ENCODE peak calls at places on chromosomes 2 and 18, in eight cellular contexts. W is left ventricle myocardium inferior, P is neural progenitor cell, A is OCI-LY7, J is fibroblast of lung, G is esophagus muscularis mucosa, T is spleen, R is GM23338. Q is an unnamed sample.

GRCh38 chr2:70528276-70528675 is 25.4 kb downstream of the TGFA start:
- DNase-seq in J (no peak), A (no peak), W (no peak), G (peak; percentile 77), T (no peak), R (no peak), P (no peak), Q (no peak)

GRCh38 chr2:212227755-212228154 is 310.8 kb downstream of the ERBB4 start:
- DNase-seq in P (no peak), A (no peak), W (no peak), R (peak; percentile 24), J (peak; percentile 91), T (no peak), G (no peak), Q (peak; percentile 21)

GRCh38 chr2:215486973-215487372 is 51.1 kb upstream of the FN1 start:
- DNase-seq in W (no peak), T (no peak), G (no peak), J (peak; percentile 8), A (no peak), R (no peak), P (no peak), Q (no peak)

GRCh38 chr18:37299471-37300304 is 265.9 kb downstream of the CELF4 start:
- DNase-seq in R (peak; percentile 27), G (no peak), A (no peak), J (peak; percentile 97), T (no peak), W (peak; percentile 77), P (no peak), Q (peak; percentile 99)

GRCh38 chr18:8288447-8289213 is 320.6 kb upstream of the RAB12 start:
- DNase-seq in P (peak; percentile 9), G (no peak), J (no peak), T (no peak), R (no peak), A (no peak), W (no peak), Q (no peak)

GRCh38 chr2:11346129-11346528 is 1.7 kb upstream of the ROCK2 start:
- DNase-seq in J (no peak), W (no peak), P (no peak), R (no peak), A (no peak), G (no peak), T (no peak), Q (no peak)

GRCh38 chr2:188788621-188789020 is 185.6 kb upstream of the COL3A1 start:
- DNase-seq in A (no peak), T (no peak), J (peak; percentile 93), P (no peak), W (peak; percentile 58), R (no peak), G (no peak), Q (no peak)

GRCh38 chr18:61929881-61930640 is 37.3 kb upstream of the RNF152 start:
- DNase-seq in R (no peak), T (no peak), G (no peak), P (no peak), W (no peak), J (no peak), A (no peak), Q (no peak)

GRCh38 chr2:12819098-12819465 is 102.3 kb downstream of the TRIB2 start:
- DNase-seq in P (no peak), T (no peak), A (no peak), G (peak; percentile 94), W (peak; percentile 60), J (peak; percentile 98), R (peak; percentile 8), Q (peak; percentile 83)

GRCh38 chr18:72456802-72457201 is 87.3 kb downstream of the CBLN2 start:
- DNase-seq in J (peak; percentile 5), A (no peak), T (no peak), G (no peak), P (no peak), W (no peak), R (no peak), Q (no peak)

GRCh38 chr2:64937341-64938230 is 51.6 kb upstream of the SLC1A4 start:
- DNase-seq in A (no peak), G (no peak), T (peak; percentile 91), J (no peak), W (peak; percentile 30), R (no peak), P (no peak), Q (peak; percentile 10)

GRCh38 chr2:241033346-241033987 is 35.0 kb downstream of the SNED1 start:
- DNase-seq in G (peak; percentile 86), J (no peak), W (no peak), R (no peak), T (no peak), P (no peak), A (no peak), Q (no peak)

GRCh38 chr2:76678358-76679024 is 843.7 kb downstream of the LRRTM4 start:
- DNase-seq in W (no peak), A (no peak), P (no peak), T (no peak), R (peak; percentile 54), G (no peak), J (no peak), Q (no peak)

GRCh38 chr2:238106339-238106697 is 6.2 kb downstream of the ESPNL start:
- DNase-seq in W (no peak), J (no peak), G (no peak), A (no peak), T (no peak), R (peak; percentile 56), P (no peak), Q (peak; percentile 62)

DNA sequence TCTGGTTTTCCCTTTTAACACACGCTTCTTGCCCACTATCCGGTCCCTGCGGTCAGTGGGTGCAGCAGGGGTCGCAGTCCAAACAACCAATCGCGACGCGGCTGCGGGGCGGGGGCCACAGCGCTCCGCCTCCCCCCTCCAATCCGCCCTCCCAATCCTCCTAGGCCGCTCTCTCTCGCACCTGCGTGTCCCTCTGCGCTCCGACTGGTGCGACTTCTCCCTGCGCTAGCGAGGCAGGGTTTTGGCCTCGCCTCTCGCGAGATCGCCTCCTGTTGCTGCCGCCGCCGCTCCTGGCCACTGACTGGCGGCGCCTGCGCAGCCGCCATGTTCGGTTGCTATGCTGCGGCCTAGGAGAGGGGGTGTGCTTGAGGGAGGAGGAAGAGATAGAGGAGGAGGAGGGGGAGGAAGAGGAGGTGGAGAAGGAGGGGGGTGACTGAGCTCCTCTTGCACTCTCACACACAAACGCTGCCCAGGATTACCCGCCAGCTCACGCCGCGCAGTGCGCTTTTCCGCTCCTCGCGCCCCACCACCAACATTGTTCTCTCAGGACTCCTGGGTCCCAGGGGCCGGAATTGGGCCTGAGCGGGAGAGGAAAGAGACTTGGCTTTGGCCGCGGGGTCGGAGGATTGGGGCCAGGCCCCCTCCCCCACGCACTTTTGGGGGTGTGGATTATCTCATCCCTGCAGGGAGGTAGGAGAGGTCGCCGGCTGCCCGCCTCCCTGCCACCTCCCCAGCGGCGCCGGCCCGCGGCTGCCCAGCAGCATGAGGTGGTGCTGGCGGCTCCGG is at the start of gene PTPN4:
- DNase-seq in P (peak; percentile 100), R (peak; percentile 99), G (peak; percentile 97), J (peak; percentile 97), A (peak; percentile 99), W (peak; percentile 97), T (peak; percentile 100), Q (peak; percentile 99)
- TF ChIP-seq CTCF in P (no peak), R (no peak), G (no peak), J (no peak), A (no peak), W (no peak), T (no peak), Q (no peak)

GRCh38 chr2:104164721-104165252 is 689.1 kb upstream of the POU3F3 start:
- DNase-seq in G (no peak), A (no peak), T (no peak), P (no peak), W (no peak), R (peak; percentile 17), J (no peak), Q (no peak)
- H3K4me1 ChIP-seq in G (no peaks in the 10 kb centered on the region), A (no peaks in the 10 kb centered on the region), T (no peaks in the 10 kb centered on the region), P (no peaks in the 10 kb centered on the region), W (no peaks in the 10 kb centered on the region), R (peaks cover 8% of the 10 kb centered on the region), J (no peaks in the 10 kb centered on the region), Q (no peaks in the 10 kb centered on the region)

GRCh38 chr18:49859006-49859359 is 45.6 kb upstream of the ACAA2 start:
- DNase-seq in A (no peak), W (no peak), J (no peak), R (peak; percentile 38), P (no peak), G (no peak), T (no peak), Q (no peak)

GRCh38 chr18:49857708-49858107 is 44.4 kb upstream of the ACAA2 start:
- DNase-seq in W (no peak), T (no peak), J (no peak), G (no peak), P (peak; percentile 27), R (peak; percentile 23), A (no peak), Q (no peak)

GRCh38 chr18:49856531-49856930 is 43.2 kb upstream of the ACAA2 start:
- DNase-seq in T (no peak), J (no peak), W (no peak), P (no peak), A (no peak), G (no peak), R (no peak), Q (peak; percentile 66)

GRCh38 chr18:49859725-49860124 is 46.4 kb upstream of the ACAA2 start:
- DNase-seq in T (no peak), J (no peak), P (no peak), G (no peak), W (no peak), R (no peak), A (no peak), Q (no peak)

DNA sequence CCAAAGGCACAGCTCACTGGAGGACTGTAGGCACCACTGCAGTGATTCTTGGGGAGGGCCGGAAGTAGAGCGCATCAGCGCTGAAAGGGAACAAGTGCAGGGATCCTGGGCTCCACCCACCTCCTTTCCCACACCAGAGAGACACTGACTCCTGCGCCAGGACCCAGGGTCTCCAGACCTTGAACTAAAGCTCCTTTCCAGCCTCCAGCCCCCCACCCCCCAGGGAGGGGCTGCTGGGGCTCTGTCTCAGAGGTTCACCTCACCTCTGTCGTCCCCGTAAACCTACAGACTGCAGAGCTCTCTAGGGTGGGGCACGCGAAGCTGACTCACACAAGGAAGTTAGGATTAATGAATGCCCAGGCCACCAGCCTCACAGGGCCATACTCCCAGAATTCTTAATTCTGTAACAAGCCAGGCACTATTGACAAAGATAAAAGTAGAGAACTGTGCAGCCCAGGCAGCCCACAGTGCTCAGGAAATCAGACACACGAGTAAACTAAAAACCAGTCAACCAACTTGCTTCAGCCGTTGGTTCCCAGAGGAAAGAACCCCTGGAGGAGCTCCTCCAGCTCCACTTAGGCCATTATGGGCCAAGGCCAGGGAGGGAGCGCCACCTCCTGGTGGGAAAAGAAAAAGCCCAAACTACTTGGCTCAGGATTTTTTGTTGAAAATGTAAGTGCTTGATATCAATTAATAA is 45.1 kb upstream of the ACAA2 start:
- DNase-seq in P (peak; percentile 79), W (peak; percentile 55), R (peak; percentile 84), G (no peak), J (peak; percentile 79), T (no peak), A (peak; percentile 37), Q (peak; percentile 97)
- TF ChIP-seq CTCF in P (peak; percentile 98), W (peak; percentile 90), R (peak; percentile 98), G (peak; percentile 84), J (peak; percentile 96), T (peak; percentile 68), A (peak; percentile 81), Q (peak; percentile 98)

DNA sequence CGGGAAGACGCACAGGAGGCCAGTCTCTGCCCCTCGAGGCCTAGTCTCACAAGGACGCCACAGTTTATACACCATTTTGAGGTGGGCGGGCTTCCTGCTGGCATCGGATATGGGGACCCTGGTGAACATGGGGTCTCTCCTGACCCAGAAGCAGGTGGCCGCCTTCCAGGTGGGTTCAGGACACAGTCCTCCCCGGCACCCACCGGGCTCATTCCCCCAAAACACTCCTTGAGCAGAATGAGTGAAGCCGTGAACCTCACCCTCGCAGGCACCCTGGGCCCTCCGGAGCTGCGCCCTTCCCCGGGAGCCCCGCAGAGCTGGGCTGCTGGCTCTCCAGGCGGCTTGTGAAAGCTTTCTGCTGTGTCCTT is 6.5 kb downstream of the NFATC1 start:
- DNase-seq in P (no peak), R (no peak), W (peak; percentile 13), A (no peak), J (no peak), T (peak; percentile 79), G (no peak), Q (no peak)
- H3K4me1 ChIP-seq in P (peaks cover 9% of the 10 kb centered on the region), R (peaks cover 12% of the 10 kb centered on the region), W (peaks cover 65% of the 10 kb centered on the region), A (peaks cover 61% of the 10 kb centered on the region), J (no peaks in the 10 kb centered on the region), T (peaks cover 85% of the 10 kb centered on the region), G (peaks cover 54% of the 10 kb centered on the region), Q (no peaks in the 10 kb centered on the region)